ENCODE peak calls at places on chromosomes 3 and 15, in nine cellular contexts. R, D, M, I, F, Q, U, G and V are unnamed samples.

GRCh38 chr3:130276203-130276803 is 69.2 kb upstream of the COL6A5 start:
- DNase-seq in R (no peak), D (peak), M (no peak), I (peak), F (no peak), Q (no peak), U (no peak), G (peak), V (peak)

GRCh38 chr15:93846148-93846547 is 385.2 kb upstream of the MCTP2 start:
- DNase-seq in R (no peak), D (no peak), M (no peak), I (no peak), F (no peak), Q (no peak), U (no peak), G (no peak), V (no peak)

GRCh38 chr3:187736418-187736871 is 8.8 kb downstream of the BCL6 start:
- DNase-seq in R (no peak), D (no peak), M (no peak), I (peak), F (no peak), Q (no peak), U (no peak), G (no peak), V (no peak)

GRCh38 chr15:67927501-67928156 is 87.8 kb upstream of the RNU6-1 start:
- DNase-seq in R (no peak), D (no peak), M (no peak), I (no peak), F (no peak), Q (no peak), U (no peak), G (no peak), V (no peak)

GRCh38 chr15:98599911-98600685 is 48.2 kb upstream of the IGF1R start:
- DNase-seq in R (no peak), D (no peak), M (peak), I (peak), F (peak), Q (peak), U (no peak), G (no peak), V (no peak)

GRCh38 chr3:132399054-132399929 is 18.0 kb upstream of the DNAJC13 start:
- DNase-seq in R (no peak), D (peak), M (peak), I (peak), F (peak), Q (no peak), U (no peak), G (peak), V (no peak)

GRCh38 chr3:72818092-72818721 is 30.0 kb downstream of the SHQ1 start:
- DNase-seq in R (no peak), D (no peak), M (no peak), I (peak), F (no peak), Q (no peak), U (no peak), G (no peak), V (no peak)

GRCh38 chr3:52079958-52080357 is 23.6 kb upstream of the DUSP7 start:
- DNase-seq in R (no peak), D (no peak), M (no peak), I (no peak), F (no peak), Q (no peak), U (no peak), G (no peak), V (no peak)

GRCh38 chr3:30135190-30135589 is 471.2 kb upstream of the TGFBR2 start:
- DNase-seq in R (no peak), D (no peak), M (no peak), I (no peak), F (no peak), Q (no peak), U (no peak), G (no peak), V (no peak)

GRCh38 chr3:114624676-114625181 is 330.9 kb downstream of the TIGIT start:
- DNase-seq in R (no peak), D (no peak), M (no peak), I (peak), F (no peak), Q (no peak), U (peak), G (no peak), V (no peak)

GRCh38 chr3:8406479-8406878 is 95.1 kb upstream of the LMCD1 start:
- DNase-seq in R (no peak), D (no peak), M (no peak), I (no peak), F (no peak), Q (no peak), U (no peak), G (no peak), V (no peak)

GRCh38 chr15:100721758-100722550 is 119.6 kb downstream of the ASB7 start:
- DNase-seq in R (no peak), D (no peak), M (no peak), I (no peak), F (no peak), Q (no peak), U (peak), G (no peak), V (peak)

GRCh38 chr15:27768731-27769510 is 330.2 kb downstream of the OCA2 start:
- DNase-seq in R (no peak), D (no peak), M (no peak), I (no peak), F (no peak), Q (no peak), U (no peak), G (no peak), V (no peak)

GRCh38 chr15:54305138-54305537 is 326.9 kb downstream of the UNC13C start:
- DNase-seq in R (no peak), D (no peak), M (no peak), I (no peak), F (no peak), Q (no peak), U (no peak), G (no peak), V (no peak)

GRCh38 chr3:27186013-27186412 is 183.2 kb downstream of the NEK10 start:
- DNase-seq in R (no peak), D (no peak), M (no peak), I (no peak), F (no peak), Q (no peak), U (no peak), G (no peak), V (no peak)

GRCh38 chr3:45134758-45135521 is 11.2 kb downstream of the CDCP1 start:
- DNase-seq in R (no peak), D (no peak), M (no peak), I (no peak), F (no peak), Q (no peak), U (no peak), G (no peak), V (no peak)

GRCh38 chr15:33699691-33700447 is 268.4 kb upstream of the CHRM5 start:
- DNase-seq in R (no peak), D (no peak), M (no peak), I (peak), F (no peak), Q (no peak), U (no peak), G (no peak), V (no peak)

GRCh38 chr3:10017636-10018292 is 8.5 kb upstream of the FANCD2 start:
- DNase-seq in R (no peak), D (no peak), M (peak), I (no peak), F (peak), Q (peak), U (no peak), G (no peak), V (peak)

GRCh38 chr15:28994142-28994829 is 108.5 kb downstream of the APBA2 start:
- DNase-seq in R (peak), D (no peak), M (peak), I (no peak), F (peak), Q (no peak), U (no peak), G (no peak), V (no peak)

GRCh38 chr3:173709026-173709425 is 311.5 kb downstream of the NLGN1 start:
- DNase-seq in R (no peak), D (no peak), M (no peak), I (no peak), F (no peak), Q (no peak), U (no peak), G (no peak), V (no peak)

GRCh38 chr15:34027606-34028005 is 11.4 kb downstream of the AVEN start:
- DNase-seq in R (no peak), D (no peak), M (no peak), I (no peak), F (no peak), Q (no peak), U (no peak), G (no peak), V (no peak)

GRCh38 chr3:24545917-24546316 is 51.3 kb upstream of the THRB start:
- DNase-seq in R (no peak), D (no peak), M (no peak), I (no peak), F (no peak), Q (no peak), U (peak), G (no peak), V (no peak)

GRCh38 chr15:85500729-85501128 is 120.3 kb downstream of the AKAP13 start:
- DNase-seq in R (no peak), D (no peak), M (no peak), I (no peak), F (no peak), Q (no peak), U (no peak), G (no peak), V (no peak)

GRCh38 chr15:75347222-75348033 is 589 bp downstream of the NEIL1 start:
- DNase-seq in R (peak), D (no peak), M (peak), I (no peak), F (no peak), Q (peak), U (peak), G (peak), V (no peak)

GRCh38 chr3:178112134-178112533 is 424.1 kb upstream of the KCNMB2 start:
- DNase-seq in R (no peak), D (no peak), M (no peak), I (no peak), F (no peak), Q (no peak), U (no peak), G (no peak), V (no peak)

GRCh38 chr15:29312387-29312786 is 42.8 kb upstream of the NSMCE3 start:
- DNase-seq in R (no peak), D (no peak), M (no peak), I (no peak), F (no peak), Q (no peak), U (no peak), G (no peak), V (no peak)

GRCh38 chr15:62495670-62496328 is 330.7 kb upstream of the C2CD4B start:
- DNase-seq in R (no peak), D (peak), M (no peak), I (no peak), F (no peak), Q (no peak), U (peak), G (peak), V (no peak)

GRCh38 chr3:169662215-169663070 is 1.1 kb downstream of the MECOM start:
- DNase-seq in R (no peak), D (peak), M (peak), I (no peak), F (no peak), Q (no peak), U (no peak), G (peak), V (no peak)

GRCh38 chr3:46994801-46995731 is 15.6 kb downstream of the NBEAL2 start:
- DNase-seq in R (no peak), D (no peak), M (no peak), I (no peak), F (no peak), Q (no peak), U (no peak), G (no peak), V (no peak)

GRCh38 chr3:65412591-65412990 is 626.1 kb downstream of the MAGI1 start:
- DNase-seq in R (no peak), D (peak), M (no peak), I (peak), F (no peak), Q (no peak), U (no peak), G (peak), V (no peak)

GRCh38 chr15:52787123-52787503 is 3.0 kb downstream of the ONECUT1 start:
- DNase-seq in R (no peak), D (no peak), M (no peak), I (no peak), F (no peak), Q (no peak), U (no peak), G (no peak), V (no peak)

GRCh38 chr15:72196409-72197044 is 1.1 kb downstream of the GRAMD2A start:
- DNase-seq in R (no peak), D (no peak), M (no peak), I (no peak), F (no peak), Q (no peak), U (no peak), G (no peak), V (no peak)